ENCODE peak calls at places on chromosomes 6 and 20, in ten cellular contexts. W is GM06990, L is GM20000, C is IMR-90, V is BJ, I is GM12865, B is neural crest cell, Y is RWPE1, U is suprapubic skin, N is brain microvascular endothelial cell. F is an unnamed sample.
A peak's percentile ranks its signal among the peaks of the same experiment; 100 is the strongest.

GRCh38 chr20:59020938-59021551 is 1.8 kb downstream of the TUBB1 start:
- DNase-seq in W (no peak), L (no peak), C (peak; percentile 56), V (no peak), I (no peak), B (no peak), Y (peak; percentile 82), U (no peak), N (peak; percentile 20), F (no peak)

GRCh38 chr20:46251211-46251673 is 57.1 kb downstream of the CDH22 start:
- DNase-seq in W (no peak), L (no peak), C (no peak), V (no peak), I (no peak), B (no peak), Y (no peak), U (no peak), N (no peak), F (no peak)

GRCh38 chr20:2652724-2653510 is 485 bp downstream of the NOP56 start:
- DNase-seq in W (no peak), L (peak; percentile 65), C (no peak), V (no peak), I (peak; percentile 72), B (peak; percentile 47), Y (no peak), U (no peak), N (peak; percentile 2), F (peak; percentile 74)

GRCh38 chr6:37565267-37566208 is 65.8 kb upstream of the CCDC167 start:
- DNase-seq in W (no peak), L (peak; percentile 54), C (no peak), V (no peak), I (peak; percentile 53), B (peak; percentile 59), Y (no peak), U (no peak), N (no peak), F (no peak)

GRCh38 chr6:45838996-45839395 is 176.7 kb downstream of the CLIC5 start:
- DNase-seq in W (no peak), L (no peak), C (no peak), V (no peak), I (no peak), B (no peak), Y (no peak), U (no peak), N (no peak), F (no peak)

GRCh38 chr6:149560736-149561135 is 5.4 kb upstream of the GINM1 start:
- DNase-seq in W (no peak), L (no peak), C (no peak), V (no peak), I (peak; percentile 27), B (no peak), Y (no peak), U (no peak), N (peak; percentile 12), F (no peak)

GRCh38 chr6:84651583-84651982 is 112.8 kb downstream of the TBX18 start:
- DNase-seq in W (no peak), L (no peak), C (no peak), V (no peak), I (no peak), B (no peak), Y (no peak), U (no peak), N (peak; percentile 25), F (no peak)

GRCh38 chr20:48047453-48047852 is 262.2 kb upstream of the SULF2 start:
- DNase-seq in W (no peak), L (no peak), C (no peak), V (no peak), I (no peak), B (no peak), Y (no peak), U (no peak), N (no peak), F (no peak)

GRCh38 chr6:73943930-73944652 is 248.1 kb downstream of the CD109 start:
- DNase-seq in W (no peak), L (no peak), C (no peak), V (no peak), I (no peak), B (no peak), Y (no peak), U (no peak), N (no peak), F (no peak)

GRCh38 chr20:48212806-48213509 is 427.7 kb upstream of the SULF2 start:
- DNase-seq in W (no peak), L (no peak), C (no peak), V (no peak), I (no peak), B (no peak), Y (no peak), U (no peak), N (no peak), F (no peak)

GRCh38 chr6:49890988-49891387 is 24.7 kb upstream of the CRISP1 start:
- DNase-seq in W (no peak), L (no peak), C (no peak), V (no peak), I (no peak), B (no peak), Y (no peak), U (no peak), N (no peak), F (no peak)

GRCh38 chr20:61686081-61686936 is 379.4 kb downstream of the TAF4 start:
- DNase-seq in W (no peak), L (no peak), C (no peak), V (no peak), I (no peak), B (no peak), Y (no peak), U (no peak), N (no peak), F (no peak)

GRCh38 chr6:133688705-133689492 is 200.0 kb upstream of the TCF21 start:
- DNase-seq in W (no peak), L (no peak), C (no peak), V (no peak), I (no peak), B (no peak), Y (no peak), U (no peak), N (no peak), F (no peak)
- TF ChIP-seq CTCF in W (no peak), L (no peak), C (no peak), V (no peak), I (no peak), B (no peak), Y (no peak), U (no peak), N (no peak), F (no peak)

DNA sequence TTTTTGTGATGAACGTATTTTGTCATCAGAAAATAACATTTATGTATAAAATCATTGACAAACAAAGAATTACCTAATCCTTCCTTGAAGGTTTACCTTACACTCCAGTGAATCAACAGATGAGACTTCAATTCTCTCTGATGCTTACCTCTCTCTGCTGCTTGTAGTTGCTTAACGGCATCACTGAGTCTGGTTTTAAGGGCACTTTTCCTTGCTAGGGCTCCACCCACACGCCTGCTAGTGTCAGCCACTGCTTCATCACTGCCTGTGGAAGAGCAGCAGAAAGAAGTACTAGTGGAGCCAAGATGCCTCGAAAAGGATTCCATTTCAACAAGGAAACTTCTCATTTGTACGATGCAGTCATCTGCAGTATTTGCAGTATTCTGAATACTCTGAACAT is 63.0 kb downstream of the FAM229B start:
- DNase-seq in W (no peak), L (no peak), C (peak; percentile 47), V (peak; percentile 10), I (no peak), B (no peak), Y (no peak), U (no peak), N (no peak), F (no peak)
- TF ChIP-seq CTCF in W (no peak), L (no peak), C (no peak), V (peak; percentile 20), I (no peak), B (no peak), Y (no peak), U (no peak), N (no peak), F (no peak)

GRCh38 chr20:50509923-50510705 is at the start of gene PTPN1:
- DNase-seq in W (peak; percentile 97), L (peak; percentile 95), C (peak; percentile 99), V (peak; percentile 94), I (peak; percentile 99), B (peak; percentile 98), Y (peak; percentile 100), U (peak; percentile 99), N (peak; percentile 98), F (peak; percentile 97)
- TF ChIP-seq CTCF in W (no peak), L (no peak), C (peak; percentile 13), V (peak; percentile 10), I (no peak), B (peak; percentile 7), Y (no peak), U (peak; percentile 55), N (peak; percentile 42), F (no peak)

DNA sequence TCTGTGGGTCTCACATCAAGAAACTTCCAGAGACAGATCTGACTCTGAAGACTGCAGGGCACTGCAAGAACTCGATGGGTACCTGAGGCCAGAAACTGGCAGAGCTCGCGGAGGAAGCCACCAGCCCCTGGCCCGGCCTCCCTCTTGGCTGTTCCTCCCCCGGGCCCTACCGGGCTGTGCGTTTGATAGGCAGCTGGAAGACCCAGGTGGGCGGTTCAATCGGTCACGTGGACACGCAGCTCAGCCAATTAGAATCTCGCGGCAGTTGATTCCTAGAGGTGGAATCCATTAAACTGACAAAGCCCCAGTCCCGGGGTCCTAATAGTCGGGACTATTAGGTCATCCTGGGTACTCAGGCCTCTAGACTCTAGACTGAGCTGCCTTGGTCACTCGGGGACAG is 154.2 kb upstream of the PROKR2 start:
- DNase-seq in W (no peak), L (no peak), C (no peak), V (no peak), I (no peak), B (no peak), Y (no peak), U (no peak), N (no peak), F (no peak)
- TF ChIP-seq CTCF in W (no peak), L (no peak), C (no peak), V (no peak), I (no peak), B (no peak), Y (no peak), U (no peak), N (no peak), F (no peak)

GRCh38 chr6:161152527-161152862 is 121.4 kb downstream of the AGPAT4 start:
- DNase-seq in W (no peak), L (no peak), C (no peak), V (no peak), I (no peak), B (no peak), Y (no peak), U (no peak), N (no peak), F (no peak)

GRCh38 chr6:161151660-161152526 is 122.0 kb downstream of the AGPAT4 start:
- DNase-seq in W (no peak), L (no peak), C (no peak), V (no peak), I (no peak), B (no peak), Y (no peak), U (no peak), N (no peak), F (no peak)

GRCh38 chr6:161154796-161155335 is 119.0 kb downstream of the AGPAT4 start:
- DNase-seq in W (no peak), L (no peak), C (no peak), V (no peak), I (no peak), B (no peak), Y (no peak), U (no peak), N (no peak), F (no peak)

GRCh38 chr6:161153725-161154124 is 120.1 kb downstream of the AGPAT4 start:
- DNase-seq in W (no peak), L (no peak), C (no peak), V (no peak), I (no peak), B (no peak), Y (no peak), U (no peak), N (no peak), F (no peak)

GRCh38 chr6:161152904-161153662 is 120.8 kb downstream of the AGPAT4 start:
- DNase-seq in W (no peak), L (peak; percentile 52), C (no peak), V (no peak), I (no peak), B (no peak), Y (peak; percentile 26), U (no peak), N (no peak), F (peak; percentile 59)
- TF ChIP-seq CTCF in W (peak; percentile 47), L (no peak), C (peak; percentile 39), V (peak; percentile 62), I (peak; percentile 28), B (peak; percentile 33), Y (no peak), U (no peak), N (peak; percentile 76), F (peak; percentile 30)

F was measured in GM13976.